ENCODE peak calls at places on chromosomes 7 and 10, in ten cellular contexts. L, K, T, G, N, C, V, R, B and Y are unnamed samples.

GRCh38 chr10:125089486-125089885 is 70.9 kb downstream of the CTBP2 start:
- DNase-seq in R (no peak), L (no peak), V (no peak), K (no peak), C (peak), G (no peak), T (no peak), N (no peak), B (no peak), Y (no peak)

GRCh38 chr7:45691155-45691656 is 117.0 kb downstream of the ADCY1 start:
- DNase-seq in R (no peak), B (peak), L (no peak), C (peak), T (no peak), V (peak), N (no peak), K (no peak), G (no peak), Y (no peak)

GRCh38 chr10:21517983-21518628 is 7.4 kb downstream of the SKIDA1 start:
- DNase-seq in N (no peak), B (no peak), R (no peak), T (peak), G (no peak), K (no peak), C (no peak), L (no peak), V (no peak), Y (peak)

GRCh38 chr10:19158358-19158757 is 109.8 kb downstream of the MALRD1 start:
- DNase-seq in B (no peak), N (no peak), C (no peak), G (no peak), V (no peak), T (no peak), L (no peak), R (no peak), K (no peak), Y (no peak)

GRCh38 chr7:7843972-7844371 is 124.6 kb upstream of the GLCCI1 start:
- DNase-seq in N (no peak), R (no peak), L (no peak), B (no peak), K (no peak), G (no peak), V (no peak), C (no peak), T (no peak), Y (no peak)

GRCh38 chr7:102202556-102202955 is 84.1 kb upstream of the SH2B2 start:
- DNase-seq in B (no peak), C (no peak), K (no peak), R (no peak), N (no peak), L (no peak), V (no peak), T (no peak), G (no peak), Y (no peak)

GRCh38 chr10:129637010-129637409 is 170.0 kb downstream of the MGMT start:
- DNase-seq in K (no peak), B (no peak), R (no peak), G (no peak), N (no peak), V (no peak), L (no peak), T (no peak), C (no peak), Y (no peak)

GRCh38 chr7:41110186-41110585 is 592.7 kb downstream of the INHBA start:
- DNase-seq in N (no peak), T (peak), V (no peak), K (no peak), R (no peak), L (no peak), B (no peak), G (no peak), C (no peak), Y (no peak)

GRCh38 chr7:29609162-29610030 is 45.8 kb downstream of the PRR15 start:
- DNase-seq in L (peak), R (no peak), K (no peak), N (no peak), C (no peak), T (no peak), B (no peak), V (peak), G (no peak), Y (peak)

GRCh38 chr7:131649003-131649541 is 92.6 kb upstream of the PODXL start:
- DNase-seq in T (no peak), G (no peak), C (no peak), V (no peak), B (no peak), R (no peak), K (no peak), N (peak), L (no peak), Y (no peak)

DNA sequence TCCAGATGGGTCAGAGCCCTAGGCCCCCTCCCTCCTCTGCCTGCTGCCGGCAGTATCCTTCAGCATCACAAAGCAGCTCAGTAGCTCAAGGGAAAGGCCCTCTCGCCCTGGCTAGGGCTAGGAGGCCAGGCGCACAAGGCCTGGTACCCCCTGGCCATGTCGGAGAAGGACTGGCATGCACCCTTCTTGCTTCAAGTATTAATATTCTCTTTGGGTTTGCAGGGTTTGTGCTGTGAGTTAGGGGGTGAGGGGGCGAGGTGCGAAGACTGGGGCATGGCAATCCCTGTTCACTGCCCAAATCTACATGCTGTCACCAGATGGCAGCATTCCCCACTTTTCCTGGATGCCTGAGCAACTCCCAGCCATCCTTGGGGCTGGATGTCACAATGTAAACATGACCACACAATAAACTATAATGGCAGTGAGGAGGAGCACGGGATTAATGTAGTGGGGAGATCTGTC is 105.2 kb downstream of the NEURL1 start:
- DNase-seq in B (peak), G (no peak), N (peak), K (no peak), C (no peak), V (peak), R (peak), L (peak), T (peak), Y (peak)
- TF ChIP-seq POLR2A in B (no peak), G (no peak), N (no peak), K (no peak), C (no peak), V (no peak), R (no peak), L (no peak), T (peak), Y (no peak)

GRCh38 chr10:5888843-5889623 is 660 bp downstream of the ANKRD16 start:
- DNase-seq in N (peak), K (no peak), L (no peak), T (no peak), R (no peak), G (no peak), C (no peak), B (peak), V (peak), Y (peak)
- TF ChIP-seq POLR2A in N (no peak), K (no peak), L (no peak), T (no peak), R (no peak), G (no peak), C (no peak), B (no peak), V (peak), Y (no peak)

GRCh38 chr7:1028775-1029636 is 15.3 kb upstream of the GPR146 start:
- DNase-seq in C (peak), B (peak), V (peak), G (peak), R (peak), L (peak), N (peak), T (peak), K (peak), Y (peak)
- TF ChIP-seq POLR2A in C (no peak), B (peak), V (no peak), G (peak), R (no peak), L (no peak), N (no peak), T (peak), K (peak), Y (no peak)

GRCh38 chr10:102645741-102646609 is 1.7 kb downstream of the TRIM8 start:
- DNase-seq in L (peak), T (peak), R (peak), N (peak), G (peak), B (peak), V (peak), C (peak), K (peak), Y (peak)
- TF ChIP-seq POLR2A in L (no peak), T (peak), R (peak), N (peak), G (peak), B (peak), V (no peak), C (no peak), K (peak), Y (peak)

GRCh38 chr7:83166781-83167180 is 4.1 kb upstream of the PCLO start:
- DNase-seq in G (no peak), L (no peak), R (no peak), K (no peak), B (no peak), C (no peak), N (no peak), T (no peak), V (no peak), Y (no peak)

GRCh38 chr7:83161186-83161585 is 1.5 kb downstream of the PCLO start:
- DNase-seq in C (no peak), B (no peak), R (no peak), K (no peak), V (no peak), T (no peak), G (no peak), N (no peak), L (no peak), Y (no peak)

GRCh38 chr7:83159731-83160130 is 3.0 kb downstream of the PCLO start:
- DNase-seq in B (no peak), K (no peak), N (no peak), C (no peak), T (no peak), V (no peak), G (no peak), L (no peak), R (no peak), Y (no peak)

GRCh38 chr7:83161851-83162401 is 758 bp downstream of the PCLO start:
- DNase-seq in G (no peak), C (no peak), L (no peak), K (no peak), R (no peak), B (no peak), T (no peak), V (no peak), N (no peak), Y (no peak)

GRCh38 chr7:83162402-83163256 is at the start of gene PCLO:
- DNase-seq in T (peak), K (no peak), R (no peak), V (peak), L (peak), B (peak), N (peak), C (peak), G (no peak), Y (peak)
- TF ChIP-seq POLR2A in T (no peak), K (no peak), R (no peak), V (no peak), L (peak), B (peak), N (no peak), C (no peak), G (peak), Y (no peak)

DNA sequence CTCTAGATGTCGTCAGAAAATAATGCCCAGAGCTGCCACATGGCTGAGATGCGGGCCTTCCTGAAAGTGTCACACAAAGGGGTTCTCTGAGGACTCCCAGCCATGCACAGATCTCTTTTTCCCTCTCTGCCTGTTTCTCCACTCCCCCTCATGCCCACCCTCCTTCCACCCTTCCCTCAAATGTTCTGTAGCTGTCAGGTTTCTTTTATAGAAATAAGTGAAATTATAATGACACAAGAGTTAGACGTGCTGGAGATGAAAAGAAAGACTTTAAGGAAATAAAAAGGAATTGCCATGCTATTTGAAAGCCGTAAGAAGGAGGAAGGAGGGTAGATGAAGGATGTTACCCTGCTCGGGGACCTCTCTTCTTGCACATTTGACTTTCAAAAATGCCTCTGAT is 819.3 kb upstream of the CELF2 start:
- DNase-seq in R (no peak), T (no peak), K (no peak), L (no peak), G (no peak), B (no peak), V (no peak), N (no peak), C (no peak), Y (no peak)
- TF ChIP-seq POLR2A in R (no peak), T (no peak), K (no peak), L (no peak), G (no peak), B (no peak), V (no peak), N (no peak), C (no peak), Y (no peak)

DNA sequence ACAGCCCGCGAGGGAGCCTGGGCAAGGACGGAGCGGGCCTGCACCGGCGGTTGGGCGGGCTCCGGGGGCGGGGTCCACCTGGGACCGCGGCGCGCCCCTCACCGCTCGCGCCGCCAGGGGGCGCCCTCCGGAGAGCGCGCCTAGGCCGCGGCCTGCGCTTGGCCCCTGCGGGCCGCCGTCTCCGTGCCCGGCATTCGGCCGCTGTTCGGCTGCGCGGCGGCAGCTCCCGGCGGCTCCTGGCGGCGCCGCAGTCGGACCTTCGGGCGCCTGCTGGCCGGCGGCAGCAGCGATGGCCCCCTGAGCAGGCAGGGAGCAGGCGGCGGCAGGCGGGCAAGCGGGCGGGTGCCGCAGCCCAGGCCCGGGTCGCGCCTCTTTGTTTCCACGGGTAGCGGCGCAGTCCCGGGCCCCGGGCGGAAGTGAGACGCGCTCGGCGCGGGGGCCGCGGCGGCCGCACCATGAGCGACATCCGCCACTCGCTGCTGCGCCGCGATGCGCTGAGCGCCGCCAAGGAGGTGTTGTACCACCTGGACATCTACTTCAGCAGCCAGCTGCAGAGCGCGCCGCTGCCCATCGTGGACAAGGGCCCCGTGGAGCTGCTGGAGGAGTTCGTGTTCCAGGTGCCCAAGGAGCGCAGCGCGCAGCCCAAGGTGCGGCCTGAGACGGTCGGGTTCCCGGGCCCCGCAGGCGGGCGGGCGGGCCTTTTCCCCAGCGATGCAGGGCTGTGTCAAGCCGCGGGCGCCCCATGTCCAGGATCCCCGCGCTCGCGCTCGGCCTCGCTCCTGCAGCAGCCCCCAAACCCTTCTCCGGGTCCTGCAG is at the start of gene INTS15:
- DNase-seq in K (peak), G (no peak), N (peak), B (peak), T (peak), C (peak), V (peak), R (peak), L (peak), Y (peak)
- TF ChIP-seq POLR2A in K (peak), G (peak), N (peak), B (peak), T (peak), C (peak), V (peak), R (peak), L (peak), Y (peak)

GRCh38 chr10:110511734-110512449 is 14.2 kb downstream of the DUSP5 start:
- DNase-seq in T (no peak), C (no peak), N (no peak), K (no peak), L (no peak), V (peak), G (no peak), R (no peak), B (no peak), Y (no peak)
- TF ChIP-seq POLR2A in T (no peak), C (no peak), N (no peak), K (no peak), L (no peak), V (no peak), G (no peak), R (no peak), B (no peak), Y (no peak)